ENCODE peak calls at places on chromosomes 12 and 14, in eight cellular contexts. C is astrocyte, A is esophagus muscularis mucosa, R is cardiac muscle cell, Q is esophagus squamous epithelium, T is heart left ventricle, D is left ventricle myocardium inferior, I is thoracic aorta. Z is an unnamed sample. For H3K9me3, the result is how much of the 10 kb centered on the place peaks cover.

GRCh38 chr12:27972721-27973120 is at the start of gene PTHLH:
- DNase-seq in C (no peak), A (no peak), R (no peak), Q (no peak), T (no peak), D (no peak), I (no peak), Z (no peak)

GRCh38 chr14:66345986-66346385 is 140.2 kb upstream of the CCDC196 start:
- DNase-seq in C (no peak), A (no peak), R (no peak), Q (no peak), T (no peak), D (no peak), I (no peak), Z (no peak)

GRCh38 chr12:6343518-6343917 is 1.6 kb upstream of the TNFRSF1A start:
- DNase-seq in C (no peak), A (no peak), R (no peak), Q (no peak), T (no peak), D (no peak), I (no peak), Z (no peak)

GRCh38 chr14:62002636-62003035 is 240.4 kb downstream of the SNAPC1 start:
- DNase-seq in C (no peak), A (no peak), R (no peak), Q (no peak), T (no peak), D (no peak), I (no peak), Z (no peak)

GRCh38 chr14:74275265-74275841 is 27.4 kb downstream of the ABCD4 start:
- DNase-seq in C (peak), A (no peak), R (peak), Q (no peak), T (no peak), D (no peak), I (no peak), Z (peak)

GRCh38 chr12:16605666-16606116 is 271 bp downstream of the LMO3 start:
- DNase-seq in C (peak), A (no peak), R (peak), Q (no peak), T (no peak), D (no peak), I (no peak), Z (peak)

GRCh38 chr12:67039995-67040860 is 228.9 kb upstream of the CAND1 start:
- DNase-seq in C (no peak), A (no peak), R (no peak), Q (no peak), T (no peak), D (no peak), I (no peak), Z (no peak)

GRCh38 chr12:120720234-120720968 is 5.2 kb upstream of the ACADS start:
- DNase-seq in C (peak), A (no peak), R (no peak), Q (no peak), T (no peak), D (no peak), I (no peak), Z (no peak)

GRCh38 chr12:104734541-104735075 is 223.5 kb downstream of the SLC41A2 start:
- DNase-seq in C (no peak), A (no peak), R (no peak), Q (no peak), T (no peak), D (no peak), I (no peak), Z (no peak)

GRCh38 chr14:23929131-23929530 is 24.4 kb upstream of the DHRS4 start:
- DNase-seq in C (no peak), A (no peak), R (no peak), Q (no peak), T (no peak), D (no peak), I (no peak), Z (no peak)

GRCh38 chr14:59055439-59056045 is 132.9 kb upstream of the DAAM1 start:
- DNase-seq in C (peak), A (no peak), R (peak), Q (no peak), T (peak), D (no peak), I (no peak), Z (no peak)

GRCh38 chr14:27995688-27996087 is 770.9 kb upstream of the FOXG1 start:
- DNase-seq in C (no peak), A (no peak), R (no peak), Q (no peak), T (no peak), D (no peak), I (no peak), Z (no peak)

GRCh38 chr12:102990419-102990818 is 32.9 kb downstream of the ASCL1 start:
- DNase-seq in C (no peak), A (no peak), R (no peak), Q (no peak), T (no peak), D (no peak), I (no peak), Z (no peak)

GRCh38 chr12:121718653-121719239 is 6.2 kb downstream of the TMEM120B start:
- DNase-seq in C (no peak), A (no peak), R (no peak), Q (no peak), T (no peak), D (no peak), I (no peak), Z (no peak)

GRCh38 chr14:102699416-102700110 is 77.7 kb upstream of the TRAF3 start:
- DNase-seq in C (no peak), A (no peak), R (no peak), Q (no peak), T (no peak), D (no peak), I (no peak), Z (no peak)
- H3K9me3 ChIP-seq in C (under half), A (under half), R (under half), Q (under half), T (under half), D (under half), I (under half), Z (under half)

GRCh38 chr12:78210894-78211302 is 380.2 kb downstream of the NAV3 start:
- DNase-seq in C (peak), A (no peak), R (no peak), Q (no peak), T (no peak), D (no peak), I (no peak), Z (no peak)
- H3K27ac ChIP-seq in C (no peak), A (no peak), R (no peak), Q (no peak), T (no peak), D (peak), I (no peak), Z (no peak)

DNA sequence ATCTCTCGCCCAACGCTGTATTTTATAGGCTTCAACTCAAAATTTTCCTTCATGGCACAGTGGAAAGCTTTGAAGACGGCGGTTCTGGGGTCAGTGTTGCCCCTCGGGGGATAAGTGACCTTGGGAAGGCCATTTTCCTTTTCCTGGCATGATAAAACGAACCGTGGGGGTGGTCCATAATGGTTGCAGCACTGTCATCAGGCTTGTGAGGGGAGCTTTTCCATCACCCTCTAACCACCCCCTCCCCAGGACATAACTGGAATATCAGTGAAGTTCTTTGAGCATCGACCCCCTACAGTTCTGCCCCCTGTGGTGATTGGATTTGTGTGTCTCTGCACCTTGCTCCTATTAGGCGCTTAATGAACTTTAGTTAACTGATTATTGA is 16.0 kb downstream of the FOS start:
- DNase-seq in C (no peak), A (no peak), R (peak), Q (no peak), T (no peak), D (no peak), I (no peak), Z (no peak)
- TF ChIP-seq CTCF in C (peak), A (no peak), R (no peak), Q (peak), T (no peak), D (no peak), I (no peak), Z (peak)

DNA sequence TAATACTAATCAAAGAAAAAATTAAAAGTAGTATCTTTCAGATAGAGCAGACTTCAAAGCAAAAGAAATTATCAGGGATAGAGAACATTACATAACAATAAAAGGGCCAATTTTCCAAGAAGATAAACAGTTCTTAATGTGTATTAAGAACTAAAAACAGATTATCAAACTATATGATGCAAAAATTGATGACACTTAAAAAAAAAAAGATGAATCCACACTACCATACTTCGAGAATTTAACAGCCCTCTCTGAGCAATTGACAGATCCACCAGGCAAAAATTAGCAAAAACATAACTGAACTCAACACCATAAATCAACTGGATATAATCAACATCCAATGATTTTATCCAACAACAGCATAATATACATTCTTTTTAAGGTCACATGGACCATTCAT is 686.5 kb downstream of the LRFN5 start:
- DNase-seq in C (no peak), A (no peak), R (no peak), Q (no peak), T (no peak), D (no peak), I (no peak), Z (no peak)
- H3K9me3 ChIP-seq in C (under half), A (under half), R (under half), Q (under half), T (under half), D (under half), I (under half), Z (under half)

DNA sequence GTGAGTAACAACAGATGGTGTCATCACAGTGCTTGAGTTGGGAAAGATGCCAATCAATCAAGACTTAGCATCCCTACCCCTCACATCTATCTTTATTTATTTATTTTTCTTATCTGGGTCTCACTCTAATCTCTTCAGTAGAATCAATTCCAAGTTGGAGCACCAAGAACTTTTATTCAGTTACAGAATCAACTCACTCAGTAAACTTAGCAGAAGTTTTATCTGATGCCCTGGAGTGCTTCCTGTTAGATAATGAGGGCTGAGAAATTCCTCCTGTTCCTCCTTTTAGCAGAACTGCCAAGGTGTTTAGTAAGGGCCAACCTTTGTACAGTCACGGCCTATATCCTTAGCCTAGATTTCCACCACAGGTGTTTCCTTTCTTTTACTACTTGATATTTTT is 11.3 kb upstream of the SLC5A8 start:
- DNase-seq in C (no peak), A (no peak), R (no peak), Q (no peak), T (no peak), D (no peak), I (no peak), Z (no peak)
- H3K27ac ChIP-seq in C (no peak), A (no peak), R (no peak), Q (no peak), T (no peak), D (no peak), I (no peak), Z (no peak)

DNA sequence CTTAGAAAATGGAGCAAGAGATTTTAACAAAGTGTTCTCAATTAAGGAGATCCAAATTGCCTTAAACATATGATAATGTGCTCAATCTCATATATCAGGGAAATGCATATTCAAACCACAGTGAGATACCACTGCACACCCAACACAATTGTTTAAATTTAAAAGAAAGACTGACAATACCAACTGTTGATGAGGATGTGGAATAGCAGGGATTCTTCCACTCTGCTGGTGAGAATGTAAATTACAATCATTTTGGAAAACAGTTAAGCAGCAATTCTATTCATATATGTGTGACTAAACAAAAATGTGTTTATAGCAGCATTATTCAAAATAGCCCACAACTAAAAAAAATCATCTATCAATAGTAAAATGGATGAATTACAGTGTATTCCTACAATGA is 144.2 kb downstream of the KICS2 start:
- DNase-seq in C (no peak), A (no peak), R (no peak), Q (no peak), T (no peak), D (no peak), I (no peak), Z (no peak)
- TF ChIP-seq CTCF in C (peak), A (no peak), R (peak), Q (peak), T (peak), D (peak), I (no peak), Z (peak)

GRCh38 chr14:26081043-26081442 is 516.8 kb downstream of the NOVA1 start:
- DNase-seq in C (no peak), A (no peak), R (no peak), Q (no peak), T (no peak), D (no peak), I (no peak), Z (no peak)
- H3K9me3 ChIP-seq in C (under half), A (under half), R (under half), Q (under half), T (under half), D (under half), I (under half), Z (under half)

GRCh38 chr12:34108405-34108803 is 86.1 kb downstream of the ALG10 start:
- DNase-seq in C (no peak), A (no peak), R (no peak), Q (no peak), T (no peak), D (no peak), I (no peak), Z (no peak)

GRCh38 chr12:34107016-34107415 is 84.7 kb downstream of the ALG10 start:
- DNase-seq in C (no peak), A (no peak), R (no peak), Q (no peak), T (no peak), D (no peak), I (no peak), Z (peak)

GRCh38 chr12:34108967-34109366 is 86.7 kb downstream of the ALG10 start:
- DNase-seq in C (no peak), A (no peak), R (no peak), Q (no peak), T (no peak), D (no peak), I (no peak), Z (no peak)

GRCh38 chr12:34107781-34108404 is 85.6 kb downstream of the ALG10 start:
- DNase-seq in C (no peak), A (no peak), R (no peak), Q (no peak), T (no peak), D (no peak), I (no peak), Z (no peak)

GRCh38 chr12:34109390-34109789 is 87.1 kb downstream of the ALG10 start:
- DNase-seq in C (no peak), A (no peak), R (no peak), Q (no peak), T (no peak), D (no peak), I (no peak), Z (no peak)
- H3K27ac ChIP-seq in C (no peak), A (no peak), R (no peak), Q (no peak), T (no peak), D (no peak), I (no peak), Z (no peak)

Z was measured in upper lobe of right lung.